ENCODE peak calls at places on chromosomes 3 and 15, in nine cellular contexts. I is endothelial cell of umbilical vein, S is lung, Q is AG09319, R is choroid plexus epithelial cell, K is brain microvascular endothelial cell, C is endothelial cell, F is A673, H is GM13977. T is an unnamed sample.

GRCh38 chr3:127182446-127182845 is 10.5 kb upstream of the PRR23E start:
- DNase-seq in Q (no peak), S (peak; percentile 25), C (no peak), R (no peak), F (no peak), K (no peak), I (no peak), H (no peak), T (no peak)

GRCh38 chr15:92884459-92884812 is 15.7 kb upstream of the CHD2 start:
- DNase-seq in H (no peak), K (no peak), S (no peak), I (peak; percentile 25), R (no peak), F (no peak), Q (no peak), C (no peak), T (no peak)

GRCh38 chr15:68432665-68433064 is 702 bp upstream of the ITGA11 start:
- DNase-seq in C (no peak), Q (no peak), H (peak; percentile 5), R (no peak), I (no peak), S (peak; percentile 20), K (no peak), F (no peak), T (no peak)

GRCh38 chr15:50181206-50181982 is 602 bp upstream of the SLC27A2 start:
- DNase-seq in I (no peak), S (no peak), R (no peak), C (no peak), Q (no peak), F (no peak), H (no peak), K (no peak), T (no peak)

GRCh38 chr3:38609386-38610111 is 39.9 kb downstream of the SCN5A start:
- DNase-seq in C (no peak), F (no peak), Q (no peak), S (no peak), R (no peak), H (no peak), K (no peak), I (no peak), T (no peak)

GRCh38 chr15:49155834-49156627 is 632 bp upstream of the COPS2 start:
- DNase-seq in R (peak; percentile 36), I (peak; percentile 61), K (peak; percentile 42), C (peak; percentile 47), H (no peak), S (no peak), Q (no peak), F (no peak), T (peak; percentile 14)

GRCh38 chr3:100033814-100034490 is 80.3 kb downstream of the FILIP1L start:
- DNase-seq in C (no peak), I (no peak), K (no peak), S (no peak), Q (no peak), H (no peak), F (no peak), R (peak; percentile 80), T (no peak)

GRCh38 chr3:186589115-186589514 is 18.6 kb downstream of the DNAJB11 start:
- DNase-seq in F (peak; percentile 50), H (no peak), K (no peak), I (no peak), R (peak; percentile 75), C (no peak), S (no peak), Q (no peak), T (no peak)

GRCh38 chr15:88834211-88834812 is 31.1 kb downstream of the ACAN start:
- DNase-seq in F (peak; percentile 39), C (peak; percentile 60), Q (peak; percentile 14), H (no peak), K (peak; percentile 21), S (no peak), I (peak; percentile 20), R (peak; percentile 32), T (peak; percentile 52)

GRCh38 chr15:63122002-63122893 is 587 bp downstream of the LACTB start:
- DNase-seq in R (peak; percentile 83), I (peak; percentile 86), F (peak; percentile 64), H (peak; percentile 93), S (peak; percentile 92), Q (peak; percentile 54), K (peak; percentile 66), C (peak; percentile 61), T (peak; percentile 62)

DNA sequence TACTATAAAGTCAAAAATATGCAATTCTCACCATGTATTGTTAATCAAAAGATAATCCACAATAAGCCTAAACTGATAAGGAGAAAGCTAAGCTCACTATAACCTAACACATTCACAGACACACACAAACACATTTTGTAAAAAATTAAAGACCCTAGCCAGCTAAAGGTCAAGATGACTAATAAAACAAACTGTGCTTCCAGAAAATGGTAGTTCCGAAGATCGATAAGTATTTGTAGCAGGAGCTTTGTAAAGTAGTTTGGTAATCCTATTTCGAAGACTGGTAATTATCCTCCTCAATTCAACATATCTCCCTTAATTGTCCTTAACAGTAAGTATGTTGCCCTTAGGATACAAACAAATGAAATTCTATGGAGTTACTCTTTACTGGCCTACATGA is 62.9 kb upstream of the CHMP2B start:
- DNase-seq in C (no peak), K (no peak), I (no peak), F (no peak), H (no peak), Q (no peak), S (no peak), R (no peak), T (no peak)
- TF ChIP-seq CTCF in C (no peak), K (no peak), I (no peak), F (no peak), H (no peak), Q (no peak), S (no peak), R (no peak), T (no peak)

GRCh38 chr15:38706956-38707355 is 142.3 kb upstream of the RASGRP1 start:
- DNase-seq in C (no peak), K (no peak), H (no peak), F (no peak), S (no peak), R (no peak), Q (no peak), I (no peak), T (no peak)
- TF ChIP-seq CTCF in C (no peak), K (no peak), H (no peak), F (no peak), S (no peak), R (no peak), Q (no peak), I (no peak), T (no peak)

DNA sequence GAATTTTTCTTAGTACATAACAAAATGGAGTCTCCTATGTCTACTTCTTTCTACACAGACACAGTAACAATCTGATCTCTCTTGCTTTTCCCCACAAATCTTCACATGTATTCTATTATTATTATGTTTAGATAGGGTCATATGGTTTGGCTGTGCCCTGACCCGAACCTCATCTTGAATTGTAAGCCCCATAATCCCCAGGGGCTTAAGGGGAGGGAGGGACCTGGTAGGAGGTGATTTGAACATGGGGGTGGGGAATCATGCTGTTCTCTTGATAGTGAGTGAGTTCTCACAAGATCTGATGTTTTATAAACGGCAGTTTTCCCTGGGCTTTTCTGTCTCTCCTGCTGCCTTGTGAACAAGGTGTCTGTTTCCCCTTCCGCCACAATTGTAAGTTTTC is 86.7 kb upstream of the SELENOK start:
- DNase-seq in C (no peak), Q (no peak), I (no peak), F (no peak), K (no peak), S (no peak), H (no peak), R (no peak), T (peak; percentile 90)
- TF ChIP-seq CTCF in C (no peak), Q (no peak), I (no peak), F (no peak), K (no peak), S (no peak), H (no peak), R (no peak), T (no peak)

GRCh38 chr15:96316953-96317629 is 13.4 kb upstream of the NR2F2 start:
- DNase-seq in C (no peak), S (no peak), K (no peak), R (no peak), F (no peak), I (peak; percentile 8), Q (no peak), H (no peak), T (no peak)
- TF ChIP-seq CTCF in C (no peak), S (no peak), K (no peak), R (no peak), F (no peak), I (no peak), Q (no peak), H (no peak), T (no peak)

GRCh38 chr15:36645106-36645505 is 65.7 kb downstream of the CDIN1 start:
- DNase-seq in I (peak; percentile 29), F (no peak), Q (no peak), H (no peak), R (peak; percentile 5), K (no peak), C (no peak), S (no peak), T (no peak)
- TF ChIP-seq CTCF in I (no peak), F (no peak), Q (peak; percentile 25), H (no peak), R (no peak), K (no peak), C (no peak), S (no peak), T (no peak)

DNA sequence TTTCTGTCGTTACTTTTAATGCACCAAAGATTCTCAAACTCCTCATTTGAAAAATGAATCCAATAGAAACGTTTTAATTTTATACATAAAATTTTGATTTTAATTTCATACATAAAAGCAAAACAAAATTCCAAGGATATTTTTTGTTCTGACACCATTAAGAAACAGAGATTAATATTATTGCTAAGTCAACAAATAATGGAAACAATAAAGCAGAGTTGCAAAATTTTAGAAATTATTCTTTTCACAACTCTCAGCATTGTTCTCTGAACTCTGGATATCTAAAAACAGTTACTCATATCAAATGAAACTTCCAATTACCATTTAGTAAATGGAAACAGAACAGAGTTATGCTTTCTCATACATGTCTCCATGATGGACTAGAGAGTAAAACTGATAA is 260.2 kb downstream of the EPHA6 start:
- DNase-seq in R (no peak), S (no peak), H (no peak), K (no peak), F (no peak), I (no peak), Q (no peak), C (no peak), T (no peak)
- TF ChIP-seq CTCF in R (no peak), S (no peak), H (no peak), K (no peak), F (no peak), I (no peak), Q (no peak), C (no peak), T (no peak)

DNA sequence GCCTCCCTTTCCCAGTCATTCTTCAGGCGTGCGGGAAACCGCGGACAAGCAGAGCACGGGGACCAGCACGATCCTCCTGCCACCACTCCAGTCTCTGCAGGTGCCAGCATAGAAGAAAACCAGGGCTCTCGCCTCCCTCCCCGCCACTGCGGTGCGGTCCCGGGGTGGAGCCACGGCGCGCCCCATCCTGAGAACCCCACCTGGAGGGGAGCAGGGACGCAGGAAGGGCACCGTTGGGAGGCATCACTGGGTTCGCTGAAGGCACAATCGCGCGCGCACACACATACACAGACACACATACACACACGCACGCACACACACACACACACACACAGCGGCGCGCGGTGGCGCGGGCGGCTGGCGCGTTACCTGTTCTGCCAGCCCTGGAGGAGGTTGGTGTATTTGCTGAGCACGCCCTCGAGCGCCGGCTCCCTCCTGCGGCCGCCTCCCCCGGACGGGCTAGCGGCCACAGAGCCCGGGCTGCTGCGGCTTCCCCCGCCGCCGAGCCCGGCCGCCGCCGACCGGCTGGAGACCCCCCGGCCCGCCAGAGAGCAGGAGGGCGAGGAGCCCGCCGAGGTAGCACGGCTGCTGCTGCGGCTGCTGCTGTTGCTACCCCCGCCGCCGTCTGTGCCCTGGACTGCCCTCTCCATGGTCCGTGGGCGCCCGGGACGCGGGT is 394 bp downstream of the OSBPL10 start:
- DNase-seq in H (peak; percentile 34), C (peak; percentile 70), S (peak; percentile 79), F (peak; percentile 27), Q (no peak), R (peak; percentile 57), I (peak; percentile 69), K (no peak), T (peak; percentile 57)
- TF ChIP-seq CTCF in H (no peak), C (no peak), S (no peak), F (no peak), Q (no peak), R (peak; percentile 13), I (no peak), K (peak; percentile 6), T (peak; percentile 10)